ENCODE peak calls at places on chromosomes 2 and 18, in six cellular contexts. H is mucosa of gallbladder; W is left lung; B is progenitor cell of endocrine pancreas; J is pons; E is activated CD4-positive, CD25-positive, alpha-beta regulatory T cell. V is an unnamed sample.

GRCh38 chr18:44343570-44343969 is 337.1 kb upstream of the SETBP1 start:
- DNase-seq in E (no peak), W (no peak), B (no peak), H (no peak), J (no peak), V (no peak)

GRCh38 chr2:166972418-166972817 is 84.1 kb downstream of the XIRP2 start:
- DNase-seq in B (no peak), W (no peak), E (no peak), J (no peak), H (no peak), V (no peak)

GRCh38 chr2:148814143-148814852 is 60.7 kb upstream of the KIF5C start:
- DNase-seq in E (no peak), W (no peak), B (no peak), H (no peak), J (no peak), V (no peak)

GRCh38 chr2:96842600-96842999 is 1.2 kb downstream of the ANKRD23 start:
- DNase-seq in W (no peak), J (no peak), E (no peak), H (no peak), B (no peak), V (peak)

GRCh38 chr18:63272638-63273037 is 46.9 kb downstream of the BCL2 start:
- DNase-seq in H (no peak), J (no peak), B (no peak), W (no peak), E (no peak), V (no peak)

GRCh38 chr18:1075310-1075709 is 170.6 kb downstream of the ADCYAP1 start:
- DNase-seq in J (no peak), B (no peak), H (no peak), W (no peak), E (no peak), V (no peak)

GRCh38 chr2:128914320-128914719 is 595.7 kb upstream of the HS6ST1 start:
- DNase-seq in B (no peak), E (no peak), J (no peak), W (no peak), H (no peak), V (no peak)

GRCh38 chr2:20483496-20483895 is 36.6 kb downstream of the RHOB start:
- DNase-seq in E (no peak), H (no peak), J (peak), B (peak), W (no peak), V (peak)

GRCh38 chr18:23593720-23594119 is 7.4 kb upstream of the NPC1 start:
- DNase-seq in H (no peak), W (no peak), B (no peak), E (no peak), J (no peak), V (no peak)

GRCh38 chr2:39567507-39567906 is 98.2 kb upstream of the TMEM178A start:
- DNase-seq in W (no peak), E (no peak), H (no peak), B (no peak), J (no peak), V (no peak)

GRCh38 chr2:212811036-212811805 is 272.6 kb upstream of the ERBB4 start:
- DNase-seq in J (no peak), W (no peak), H (no peak), B (no peak), E (no peak), V (no peak)

GRCh38 chr2:179444056-179444455 is 179.4 kb upstream of the SESTD1 start:
- DNase-seq in E (no peak), H (no peak), B (no peak), W (no peak), J (peak), V (no peak)

GRCh38 chr2:1542971-1543370 is 129.7 kb downstream of the TPO start:
- DNase-seq in E (no peak), B (no peak), H (no peak), J (no peak), W (no peak), V (no peak)

GRCh38 chr2:195813401-195813800 is 156.4 kb downstream of the SLC39A10 start:
- DNase-seq in H (no peak), W (no peak), E (no peak), B (no peak), J (no peak), V (no peak)

GRCh38 chr2:172680595-172681176 is 55.0 kb upstream of the RAPGEF4 start:
- DNase-seq in B (no peak), E (no peak), W (no peak), J (peak), H (no peak), V (no peak)

GRCh38 chr2:174780191-174780590 is 15.9 kb upstream of the CHRNA1 start:
- DNase-seq in E (no peak), H (no peak), J (no peak), W (no peak), B (no peak), V (no peak)

GRCh38 chr18:41244751-41245150 is 710.3 kb upstream of the PIK3C3 start:
- DNase-seq in E (no peak), H (no peak), J (no peak), B (no peak), W (no peak), V (no peak)

GRCh38 chr2:241072151-241072550 is 29.9 kb downstream of the MTERF4 start:
- DNase-seq in J (no peak), B (no peak), H (no peak), E (no peak), W (no peak), V (no peak)

GRCh38 chr2:68846056-68846455 is 25.1 kb downstream of the BMP10 start:
- DNase-seq in W (no peak), B (no peak), H (no peak), J (no peak), E (no peak), V (no peak)

GRCh38 chr2:137357641-137358040 is 592.3 kb downstream of the THSD7B start:
- DNase-seq in B (no peak), E (no peak), J (no peak), H (no peak), W (no peak), V (no peak)

GRCh38 chr2:29803541-29803940 is 117.8 kb downstream of the ALK start:
- DNase-seq in H (no peak), E (no peak), B (no peak), W (no peak), J (no peak), V (no peak)

GRCh38 chr18:53991202-53991601 is 233.3 kb downstream of the MBD2 start:
- DNase-seq in W (no peak), J (no peak), E (no peak), H (no peak), B (no peak), V (no peak)

GRCh38 chr2:239959059-239959971 is 65.8 kb downstream of the NDUFA10 start:
- DNase-seq in B (no peak), H (no peak), J (peak), W (no peak), E (no peak), V (peak)